ENCODE peak calls at places on chromosomes 3 and 15, in seven cellular contexts. Z, I, M, U, L, C and V are unnamed samples.
A peak's percentile ranks its signal among the peaks of the same experiment; 100 is the strongest.

GRCh38 chr3:101850327-101851048 is 1.2 kb downstream of the NFKBIZ start:
- DNase-seq in M (no peak), U (peak; percentile 64), Z (no peak), C (no peak), I (no peak), L (peak; percentile 57), V (no peak)

GRCh38 chr15:75235760-75236729 is 22.1 kb upstream of the GOLGA6C start:
- DNase-seq in M (no peak), U (no peak), I (peak; percentile 40), C (no peak), L (no peak), Z (peak; percentile 8), V (peak; percentile 22)

GRCh38 chr15:68187559-68187958 is 17.6 kb downstream of the CALML4 start:
- DNase-seq in L (no peak), I (peak; percentile 72), C (no peak), U (no peak), Z (peak; percentile 57), M (peak; percentile 50), V (no peak)

GRCh38 chr15:51783967-51784366 is 32.6 kb downstream of the TMOD2 start:
- DNase-seq in M (no peak), I (no peak), C (no peak), Z (no peak), L (no peak), U (no peak), V (no peak)

GRCh38 chr3:110568246-110568645 is 503.4 kb upstream of the NECTIN3 start:
- DNase-seq in I (no peak), Z (no peak), C (no peak), L (peak; percentile 91), M (no peak), U (no peak), V (no peak)

GRCh38 chr3:187750041-187750512 is 4.8 kb upstream of the BCL6 start:
- DNase-seq in C (peak; percentile 88), M (no peak), U (no peak), I (peak; percentile 34), L (peak; percentile 95), Z (peak; percentile 85), V (peak; percentile 83)

GRCh38 chr15:64843996-64844395 is 2.3 kb downstream of the PLEKHO2 start:
- DNase-seq in Z (no peak), I (no peak), L (no peak), M (no peak), U (no peak), C (no peak), V (no peak)

GRCh38 chr3:41234823-41235722 is 35.8 kb downstream of the CTNNB1 start:
- DNase-seq in Z (no peak), U (no peak), M (no peak), L (peak; percentile 39), I (no peak), C (no peak), V (no peak)

GRCh38 chr3:64331605-64332004 is 106.3 kb upstream of the PRICKLE2 start:
- DNase-seq in Z (no peak), U (no peak), M (no peak), C (no peak), L (no peak), I (no peak), V (no peak)

GRCh38 chr15:26166429-26166828 is 303.3 kb upstream of the ATP10A start:
- DNase-seq in L (no peak), M (no peak), C (no peak), Z (no peak), U (no peak), I (no peak), V (no peak)

GRCh38 chr3:125146601-125147490 is 65.7 kb downstream of the SLC12A8 start:
- DNase-seq in I (no peak), L (no peak), Z (no peak), C (no peak), M (no peak), U (no peak), V (no peak)

GRCh38 chr3:44439499-44440295 is 37.8 kb downstream of the ZNF445 start:
- DNase-seq in M (peak; percentile 70), L (no peak), C (peak; percentile 88), I (peak; percentile 91), U (peak; percentile 64), Z (peak; percentile 66), V (no peak)

GRCh38 chr3:73729969-73730440 is 105.3 kb upstream of the PDZRN3 start:
- DNase-seq in C (peak; percentile 61), I (no peak), U (no peak), M (no peak), Z (no peak), L (no peak), V (no peak)

GRCh38 chr15:39195988-39196486 is 384.8 kb upstream of the THBS1 start:
- DNase-seq in C (no peak), U (no peak), L (peak; percentile 100), I (no peak), M (no peak), Z (no peak), V (no peak)

GRCh38 chr15:48939686-48940085 is 24.0 kb downstream of the SHC4 start:
- DNase-seq in C (no peak), U (no peak), Z (no peak), M (peak; percentile 17), I (no peak), L (peak; percentile 89), V (no peak)

GRCh38 chr3:141412936-141413354 is 44.6 kb downstream of the ZBTB38 start:
- DNase-seq in L (no peak), U (peak; percentile 49), C (peak; percentile 89), I (peak; percentile 91), Z (peak; percentile 89), M (peak; percentile 96), V (peak; percentile 88)

GRCh38 chr3:48505146-48505545 is 1.2 kb upstream of the SHISA5 start:
- DNase-seq in U (no peak), Z (no peak), I (no peak), M (no peak), L (no peak), C (no peak), V (no peak)

GRCh38 chr3:12557472-12558105 is 702 bp downstream of the MKRN2 start:
- DNase-seq in L (peak; percentile 40), U (no peak), Z (no peak), M (no peak), C (no peak), I (no peak), V (no peak)

GRCh38 chr15:42716125-42716524 is 20.8 kb downstream of the CDAN1 start:
- DNase-seq in L (no peak), U (no peak), I (no peak), M (no peak), Z (no peak), C (no peak), V (no peak)

GRCh38 chr15:88073386-88073681 is 183.2 kb downstream of the NTRK3 start:
- DNase-seq in C (no peak), U (no peak), Z (no peak), L (no peak), M (no peak), I (no peak), V (no peak)

GRCh38 chr15:88072598-88073385 is 183.7 kb downstream of the NTRK3 start:
- DNase-seq in C (no peak), Z (no peak), L (no peak), U (no peak), M (no peak), I (no peak), V (no peak)

GRCh38 chr15:88069561-88069960 is 187.0 kb downstream of the NTRK3 start:
- DNase-seq in L (no peak), U (no peak), M (no peak), C (no peak), Z (no peak), I (no peak), V (no peak)

GRCh38 chr15:88075102-88075501 is 181.4 kb downstream of the NTRK3 start:
- DNase-seq in U (no peak), I (no peak), M (no peak), C (no peak), Z (no peak), L (no peak), V (no peak)

GRCh38 chr15:88071141-88071540 is 185.4 kb downstream of the NTRK3 start:
- DNase-seq in M (no peak), U (no peak), I (no peak), Z (no peak), C (no peak), L (no peak), V (no peak)
- H3K9me3 ChIP-seq in M (no peaks in the 10 kb centered on the region), U (no peaks in the 10 kb centered on the region), I (no peaks in the 10 kb centered on the region), Z (no peaks in the 10 kb centered on the region), C (no peaks in the 10 kb centered on the region), L (no peaks in the 10 kb centered on the region), V (no peaks in the 10 kb centered on the region)

GRCh38 chr15:63669074-63669473 is 71.9 kb downstream of the FBXL22 start:
- DNase-seq in C (no peak), L (no peak), U (no peak), Z (no peak), I (no peak), M (no peak), V (no peak)
- H3K27ac ChIP-seq in C (no peak overlapping the region), L (no peak overlapping the region), U (peak overlapping the region; percentile 55), Z (no peak overlapping the region), I (no peak overlapping the region), M (no peak overlapping the region), V (no peak overlapping the region)

DNA sequence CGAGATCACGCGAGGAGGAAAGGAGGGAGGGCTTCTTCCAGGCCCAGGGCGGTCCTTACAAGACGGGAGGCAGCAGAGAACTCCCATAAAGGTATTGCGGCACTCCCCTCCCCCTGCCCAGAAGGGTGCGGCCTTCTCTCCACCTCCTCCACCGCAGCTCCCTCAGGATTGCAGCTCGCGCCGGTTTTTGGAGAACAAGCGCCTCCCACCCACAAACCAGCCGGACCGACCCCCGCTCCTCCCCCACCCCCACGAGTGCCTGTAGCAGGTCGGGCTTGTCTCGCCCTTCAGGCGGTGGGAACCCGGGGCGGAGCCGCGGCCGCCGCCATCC is 1.1 kb upstream of the SETD5 start:
- DNase-seq in U (no peak), C (peak; percentile 94), Z (peak; percentile 89), M (peak; percentile 91), L (peak; percentile 94), I (peak; percentile 85), V (no peak)
- H3K4me1 ChIP-seq in U (peaks cover 71% of the 10 kb centered on the region), C (peaks cover 70% of the 10 kb centered on the region), Z (peaks cover 46% of the 10 kb centered on the region), M (no peaks in the 10 kb centered on the region), L (peaks cover 48% of the 10 kb centered on the region), I (peaks cover 77% of the 10 kb centered on the region), V (peaks cover 37% of the 10 kb centered on the region)

GRCh38 chr3:20842002-20842401 is 656.0 kb upstream of the SGO1 start:
- DNase-seq in U (no peak), L (no peak), M (no peak), Z (no peak), I (no peak), C (no peak), V (no peak)

GRCh38 chr3:20836801-20837200 is 650.8 kb upstream of the SGO1 start:
- DNase-seq in Z (no peak), I (no peak), L (no peak), C (no peak), U (no peak), M (no peak), V (no peak)

GRCh38 chr3:20832963-20833362 is 647.0 kb upstream of the SGO1 start:
- DNase-seq in Z (no peak), U (no peak), M (no peak), L (no peak), I (no peak), C (no peak), V (no peak)

GRCh38 chr3:20843037-20843436 is 657.0 kb upstream of the SGO1 start:
- DNase-seq in M (no peak), L (no peak), U (no peak), Z (no peak), C (no peak), I (no peak), V (no peak)

GRCh38 chr3:20837676-20838302 is 651.8 kb upstream of the SGO1 start:
- DNase-seq in M (no peak), I (no peak), Z (no peak), C (no peak), L (no peak), U (no peak), V (no peak)
- H3K9me3 ChIP-seq in M (no peaks in the 10 kb centered on the region), I (peaks cover 13% of the 10 kb centered on the region), Z (no peaks in the 10 kb centered on the region), C (no peaks in the 10 kb centered on the region), L (peaks cover 19% of the 10 kb centered on the region), U (no peaks in the 10 kb centered on the region), V (peaks cover 16% of the 10 kb centered on the region)